ENCODE peak calls at places on chromosome 2, in eight cellular contexts. D is NCI-H774; Y is kidney; O is glutamatergic neuron; B is A673; T is HTR-8/SVneo; X is effector memory CD8-positive, alpha-beta T cell; U is neural crest cell. H is an unnamed sample.

GRCh38 chr2:120847700-120848321 is 112.1 kb downstream of the GLI2 start:
- DNase-seq in D (no peak), Y (peak), O (peak), B (peak), T (no peak), X (no peak), U (no peak), H (no peak)

GRCh38 chr2:237819231-237819630 is 20.7 kb downstream of the RBM44 start:
- DNase-seq in D (no peak), Y (no peak), O (no peak), B (peak), T (no peak), X (no peak), U (no peak), H (no peak)

GRCh38 chr2:165113414-165113813 is 90.4 kb downstream of the SCN3A start:
- DNase-seq in D (no peak), Y (no peak), O (no peak), B (peak), T (no peak), X (no peak), U (no peak), H (no peak)

GRCh38 chr2:26555246-26556133 is 77.6 kb upstream of the OTOF start:
- DNase-seq in D (no peak), Y (no peak), O (peak), B (peak), T (no peak), X (no peak), U (no peak), H (no peak)

GRCh38 chr2:223075301-223076270 is 23.6 kb downstream of the KCNE4 start:
- DNase-seq in D (no peak), Y (no peak), O (no peak), B (peak), T (no peak), X (no peak), U (no peak), H (no peak)

GRCh38 chr2:163756588-163756987 is 20.8 kb upstream of the FIGN start:
- DNase-seq in D (no peak), Y (no peak), O (no peak), B (no peak), T (no peak), X (no peak), U (no peak), H (no peak)

GRCh38 chr2:90207454-90208058 is 1516.1 kb downstream of the RPIA start:
- DNase-seq in D (no peak), Y (no peak), O (no peak), B (peak), T (no peak), X (no peak), U (no peak), H (peak)

GRCh38 chr2:241560883-241561474 is 2.4 kb downstream of the BOK start:
- DNase-seq in D (no peak), Y (peak), O (no peak), B (no peak), T (no peak), X (no peak), U (no peak), H (no peak)

GRCh38 chr2:206979922-206980321 is 40.6 kb downstream of the CPO start:
- DNase-seq in D (no peak), Y (no peak), O (no peak), B (no peak), T (no peak), X (no peak), U (no peak), H (no peak)

GRCh38 chr2:197804758-197805597 is 585 bp downstream of the PLCL1 start:
- DNase-seq in D (no peak), Y (peak), O (peak), B (no peak), T (no peak), X (no peak), U (peak), H (peak)

GRCh38 chr2:179460101-179460500 is 195.5 kb upstream of the SESTD1 start:
- DNase-seq in D (no peak), Y (no peak), O (no peak), B (no peak), T (no peak), X (no peak), U (no peak), H (no peak)

GRCh38 chr2:227460079-227460485 is 11.9 kb upstream of the AGFG1 start:
- DNase-seq in D (no peak), Y (no peak), O (no peak), B (peak), T (peak), X (peak), U (no peak), H (no peak)

GRCh38 chr2:124147552-124147951 is 122.5 kb downstream of the CNTNAP5 start:
- DNase-seq in D (no peak), Y (no peak), O (no peak), B (no peak), T (no peak), X (no peak), U (no peak), H (no peak)

GRCh38 chr2:189379287-189379630 is 62.0 kb upstream of the WDR75 start:
- DNase-seq in D (no peak), Y (no peak), O (no peak), B (peak), T (peak), X (no peak), U (no peak), H (peak)

GRCh38 chr2:88216641-88217040 is 46.5 kb downstream of the THNSL2 start:
- DNase-seq in D (no peak), Y (no peak), O (no peak), B (no peak), T (no peak), X (no peak), U (no peak), H (no peak)

GRCh38 chr2:165313448-165313847 is 74.2 kb downstream of the SCN2A start:
- DNase-seq in D (no peak), Y (no peak), O (no peak), B (no peak), T (no peak), X (no peak), U (no peak), H (no peak)

GRCh38 chr2:144364988-144365738 is 154.8 kb downstream of the ZEB2 start:
- DNase-seq in D (no peak), Y (no peak), O (no peak), B (peak), T (no peak), X (no peak), U (no peak), H (no peak)

GRCh38 chr2:179106342-179107178 is 56.6 kb upstream of the CCDC141 start:
- DNase-seq in D (peak), Y (no peak), O (no peak), B (peak), T (peak), X (no peak), U (no peak), H (peak)

GRCh38 chr2:217261452-217261851 is 401.6 kb upstream of the TNP1 start:
- DNase-seq in D (no peak), Y (no peak), O (no peak), B (peak), T (peak), X (no peak), U (no peak), H (no peak)

GRCh38 chr2:70709746-70710145 is 58.3 kb downstream of the ADD2 start:
- DNase-seq in D (no peak), Y (no peak), O (no peak), B (no peak), T (no peak), X (no peak), U (no peak), H (no peak)

GRCh38 chr2:174644406-174644805 is 46.8 kb upstream of the WIPF1 start:
- DNase-seq in D (no peak), Y (no peak), O (no peak), B (no peak), T (no peak), X (no peak), U (no peak), H (no peak)

GRCh38 chr2:24174851-24175277 is at the start of gene FAM228A:
- DNase-seq in D (no peak), Y (no peak), O (no peak), B (no peak), T (no peak), X (no peak), U (no peak), H (no peak)

GRCh38 chr2:174535083-174535482 is 48.3 kb upstream of the GPR155 start:
- DNase-seq in D (no peak), Y (no peak), O (no peak), B (no peak), T (no peak), X (no peak), U (no peak), H (no peak)

GRCh38 chr2:27921880-27922589 is 31.5 kb downstream of the BABAM2 start:
- DNase-seq in D (no peak), Y (no peak), O (no peak), B (no peak), T (no peak), X (no peak), U (no peak), H (no peak)

GRCh38 chr2:74440378-74441110 is 1.2 kb downstream of the RTKN start:
- DNase-seq in D (peak), Y (peak), O (peak), B (peak), T (peak), X (peak), U (peak), H (peak)

GRCh38 chr2:2660789-2661355 is 329.8 kb upstream of the MYT1L start:
- DNase-seq in D (no peak), Y (no peak), O (no peak), B (no peak), T (no peak), X (no peak), U (no peak), H (no peak)

GRCh38 chr2:237590272-237591020 is at the start of gene RAB17:
- DNase-seq in D (peak), Y (peak), O (no peak), B (no peak), T (no peak), X (no peak), U (no peak), H (no peak)

GRCh38 chr2:88919087-88919738 is 227.7 kb downstream of the RPIA start:
- DNase-seq in D (no peak), Y (no peak), O (no peak), B (peak), T (peak), X (no peak), U (no peak), H (peak)

GRCh38 chr2:170928036-170928823 is 823 bp upstream of the GORASP2 start:
- DNase-seq in D (no peak), Y (no peak), O (no peak), B (peak), T (peak), X (peak), U (no peak), H (no peak)

H was measured in HAP-1.